ENCODE peak calls at places on chromosomes 5 and 9, in ten cellular contexts. A is psoas muscle; N is uterus; Q is colonic mucosa; B is GM23338; C is right atrium auricular region; X is H7; Y is CD8-positive, alpha-beta T cell; V is ovary; O is tibial artery. P is an unnamed sample. For H3K27me3, the result is how much of the 10 kb centered on the place peaks cover.

GRCh38 chr9:124098141-124098905 is 86.8 kb downstream of the LHX2 start:
- DNase-seq in N (no peak), V (no peak), Y (no peak), X (no peak), Q (no peak), C (no peak), B (no peak), A (no peak), O (no peak), P (no peak)

GRCh38 chr9:131116281-131117101 is 8.9 kb upstream of the NUP214 start:
- DNase-seq in X (peak), Y (no peak), N (no peak), B (no peak), A (no peak), O (no peak), C (peak), V (no peak), Q (no peak), P (no peak)

GRCh38 chr5:120655828-120656435 is 191.8 kb downstream of the PRR16 start:
- DNase-seq in A (no peak), X (peak), B (peak), V (no peak), Q (peak), C (no peak), N (no peak), O (no peak), Y (no peak), P (no peak)

GRCh38 chr5:36323926-36324781 is 22.5 kb upstream of the RANBP3L start:
- DNase-seq in Y (no peak), B (no peak), C (no peak), N (no peak), A (no peak), V (no peak), O (no peak), Q (no peak), X (no peak), P (no peak)

GRCh38 chr9:127837346-127837745 is 17.1 kb downstream of the ENG start:
- DNase-seq in X (no peak), N (no peak), B (no peak), O (no peak), A (no peak), C (no peak), Y (no peak), V (peak), Q (no peak), P (no peak)

GRCh38 chr5:3343911-3344310 is 251.7 kb upstream of the IRX1 start:
- DNase-seq in V (no peak), Y (no peak), A (peak), O (peak), C (no peak), X (no peak), B (no peak), N (no peak), Q (no peak), P (no peak)

GRCh38 chr9:125446581-125447094 is 185.0 kb downstream of the GAPVD1 start:
- DNase-seq in N (no peak), A (no peak), O (no peak), X (peak), B (no peak), Q (no peak), C (no peak), V (no peak), Y (no peak), P (no peak)

GRCh38 chr5:87121315-87122170 is 146.1 kb upstream of the RASA1 start:
- DNase-seq in N (no peak), V (no peak), Q (no peak), O (peak), X (no peak), B (no peak), C (peak), A (no peak), Y (peak), P (no peak)

GRCh38 chr5:142817961-142818431 is 47.8 kb downstream of the ARHGAP26 start:
- DNase-seq in X (no peak), V (no peak), Q (peak), C (no peak), O (no peak), A (no peak), Y (no peak), N (no peak), B (no peak), P (no peak)

GRCh38 chr9:123217148-123217585 is 51.2 kb downstream of the STRBP start:
- DNase-seq in A (no peak), C (no peak), Y (no peak), Q (no peak), N (no peak), O (no peak), X (no peak), V (no peak), B (no peak), P (no peak)

GRCh38 chr5:174145091-174145490 is 99.6 kb downstream of the NSG2 start:
- DNase-seq in C (no peak), N (no peak), X (no peak), B (no peak), O (no peak), Y (no peak), V (no peak), Q (no peak), A (no peak), P (no peak)

GRCh38 chr5:135335031-135335828 is 63.8 kb downstream of the MACROH2A1 start:
- DNase-seq in C (no peak), X (no peak), N (no peak), B (no peak), A (no peak), Q (no peak), Y (no peak), O (no peak), V (no peak), P (no peak)

GRCh38 chr9:122265265-122265900 is 701 bp downstream of the MRRF start:
- DNase-seq in V (no peak), X (peak), A (no peak), N (no peak), B (peak), C (no peak), Y (no peak), O (no peak), Q (peak), P (no peak)

GRCh38 chr5:98205691-98206461 is 567.6 kb upstream of the RGMB start:
- DNase-seq in Y (no peak), C (no peak), X (no peak), Q (no peak), V (no peak), B (no peak), O (no peak), N (no peak), A (no peak), P (no peak)

GRCh38 chr5:132493241-132493640 is 2.7 kb upstream of the IRF1 start:
- DNase-seq in Y (peak), V (no peak), A (no peak), X (peak), B (no peak), N (peak), C (peak), Q (peak), O (peak), P (peak)

GRCh38 chr9:128706671-128707381 is 4.5 kb downstream of the PKN3 start:
- DNase-seq in A (peak), V (peak), O (peak), B (no peak), Y (no peak), N (no peak), Q (no peak), C (no peak), X (peak), P (no peak)

GRCh38 chr9:137550241-137550621 is at the start of gene PNPLA7:
- DNase-seq in V (peak), Q (peak), N (peak), A (peak), B (peak), O (peak), C (peak), Y (peak), X (peak), P (peak)

GRCh38 chr9:124040186-124040920 is 28.8 kb downstream of the LHX2 start:
- DNase-seq in Q (no peak), X (peak), Y (no peak), V (no peak), N (no peak), C (no peak), B (peak), A (no peak), O (no peak), P (no peak)

GRCh38 chr5:142677212-142677611 is 8.7 kb downstream of the FGF1 start:
- DNase-seq in C (no peak), X (no peak), N (no peak), Y (no peak), A (no peak), B (no peak), O (no peak), V (no peak), Q (no peak), P (no peak)

GRCh38 chr9:78021692-78022091 is 9.9 kb downstream of the GNAQ start:
- DNase-seq in Q (peak), X (no peak), B (peak), Y (no peak), O (peak), C (no peak), N (no peak), A (no peak), V (no peak), P (no peak)

GRCh38 chr5:106801554-106801953 is 869.2 kb downstream of the EFNA5 start:
- DNase-seq in X (no peak), C (no peak), B (no peak), Q (no peak), N (no peak), V (no peak), A (no peak), O (no peak), Y (no peak), P (no peak)

GRCh38 chr5:168740821-168741213 is 161.6 kb upstream of the PANK3 start:
- DNase-seq in A (no peak), X (no peak), O (peak), Q (no peak), N (no peak), B (no peak), Y (no peak), V (no peak), C (peak), P (no peak)

GRCh38 chr5:102794047-102794446 is 38.9 kb downstream of the PAM start:
- DNase-seq in A (no peak), C (no peak), Q (no peak), Y (no peak), X (peak), B (peak), V (no peak), N (no peak), O (no peak), P (no peak)

GRCh38 chr9:35816708-35817107 is 1.9 kb upstream of the HINT2 start:
- DNase-seq in B (peak), Y (no peak), C (no peak), A (no peak), X (peak), V (no peak), Q (no peak), O (no peak), N (no peak), P (no peak)

GRCh38 chr5:81842795-81843377 is 92.0 kb upstream of the SSBP2 start:
- DNase-seq in A (no peak), V (no peak), N (no peak), Y (no peak), X (no peak), B (no peak), C (no peak), O (no peak), Q (no peak), P (no peak)

GRCh38 chr5:87645241-87645640 is 232.5 kb upstream of the CCNH start:
- DNase-seq in V (no peak), A (no peak), C (no peak), Y (no peak), Q (no peak), X (no peak), N (no peak), O (no peak), B (no peak), P (no peak)

GRCh38 chr9:36748322-36748899 is 175.7 kb downstream of the MELK start:
- DNase-seq in V (peak), N (no peak), B (peak), Y (no peak), Q (no peak), C (no peak), O (no peak), X (peak), A (no peak), P (no peak)

GRCh38 chr5:5492087-5492933 is 69.8 kb downstream of the ICE1 start:
- DNase-seq in O (no peak), C (no peak), A (no peak), Q (peak), B (peak), N (no peak), V (no peak), Y (peak), X (peak), P (peak)

GRCh38 chr5:95808686-95809413 is 13.7 kb downstream of the GLRX start:
- DNase-seq in A (peak), B (no peak), C (peak), X (no peak), Q (peak), O (peak), N (peak), V (peak), Y (peak), P (no peak)

GRCh38 chr5:102570747-102571146 is 71.9 kb upstream of the SLCO6A1 start:
- DNase-seq in C (no peak), N (no peak), B (no peak), X (no peak), V (no peak), A (no peak), O (no peak), Y (no peak), Q (no peak), P (no peak)

GRCh38 chr9:126939821-126940221 is 25.2 kb downstream of the RALGPS1 start:
- DNase-seq in A (no peak), Y (no peak), V (no peak), X (no peak), Q (no peak), C (no peak), B (no peak), O (no peak), N (no peak), P (no peak)

GRCh38 chr5:24188196-24188595 is 456.6 kb downstream of the CDH10 start:
- DNase-seq in Y (no peak), O (no peak), B (no peak), N (no peak), C (no peak), Q (no peak), A (no peak), X (no peak), V (no peak), P (no peak)

GRCh38 chr5:164475339-164475977 is 970.0 kb downstream of the MAT2B start:
- DNase-seq in C (no peak), Q (no peak), X (peak), A (no peak), B (peak), N (no peak), Y (no peak), O (no peak), V (no peak), P (no peak)

GRCh38 chr5:179732918-179733763 is 519 bp downstream of the MAML1 start:
- DNase-seq in Q (peak), Y (peak), A (peak), O (peak), X (no peak), B (peak), V (peak), C (peak), N (peak), P (peak)

GRCh38 chr9:77897292-77897691 is 134.3 kb downstream of the GNAQ start:
- DNase-seq in X (no peak), V (no peak), Y (no peak), B (peak), Q (no peak), C (no peak), O (no peak), A (no peak), N (peak), P (peak)

GRCh38 chr5:77958642-77959315 is 182.6 kb upstream of the TBCA start:
- DNase-seq in O (no peak), Y (no peak), V (no peak), C (no peak), A (no peak), X (peak), B (peak), Q (no peak), N (no peak), P (no peak)
- H3K27me3 ChIP-seq in O (under half), Y (under half), V (under half), C (under half), A (under half), X (half or more), B (half or more), Q (under half), N (under half), P (under half)

GRCh38 chr5:139901971-139902370 is 106.4 kb downstream of the PSD2 start:
- DNase-seq in Q (no peak), O (peak), X (no peak), C (no peak), V (no peak), Y (no peak), N (no peak), A (no peak), B (peak), P (no peak)

GRCh38 chr5:139901251-139901575 is 105.6 kb downstream of the PSD2 start:
- DNase-seq in Q (no peak), X (no peak), C (no peak), B (no peak), A (no peak), Y (no peak), O (no peak), N (no peak), V (no peak), P (no peak)

GRCh38 chr5:139898981-139899380 is 103.4 kb downstream of the PSD2 start:
- DNase-seq in O (peak), A (no peak), Y (no peak), V (no peak), N (no peak), C (no peak), B (no peak), X (no peak), Q (no peak), P (no peak)

GRCh38 chr5:139897982-139898381 is 102.4 kb downstream of the PSD2 start:
- DNase-seq in C (no peak), X (no peak), A (no peak), O (peak), Y (no peak), V (no peak), Q (no peak), B (no peak), N (no peak), P (no peak)

GRCh38 chr5:139900546-139901250 is 105.1 kb downstream of the PSD2 start:
- DNase-seq in V (no peak), N (no peak), C (no peak), O (peak), Y (no peak), A (no peak), B (no peak), X (no peak), Q (no peak), P (no peak)
- H3K27me3 ChIP-seq in V (under half), N (under half), C (under half), O (under half), Y (under half), A (under half), B (half or more), X (half or more), Q (under half), P (under half)

DNA sequence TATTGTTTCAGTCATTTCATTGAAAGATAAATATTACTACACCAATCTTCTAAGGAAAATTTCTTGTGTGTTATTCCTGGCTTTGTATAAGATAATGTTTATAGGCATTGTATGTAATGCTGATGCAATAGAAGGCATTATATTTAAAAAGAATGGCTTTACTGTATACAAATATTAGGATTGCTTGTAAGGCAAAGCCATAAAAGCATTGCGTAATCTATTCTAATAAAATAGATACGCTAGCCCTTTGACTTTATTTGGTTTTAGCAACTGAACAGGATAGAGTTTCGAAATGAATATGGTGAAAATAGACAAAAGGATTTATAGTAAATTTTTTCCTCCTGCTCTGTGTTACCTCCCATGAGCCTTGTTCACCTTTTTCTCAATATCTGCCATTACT is 5.5 kb upstream of the LYSMD3 start:
- DNase-seq in X (no peak), O (no peak), C (no peak), A (no peak), V (no peak), B (no peak), Q (no peak), N (no peak), Y (no peak), P (no peak)
- H3K27me3 ChIP-seq in X (under half), O (under half), C (under half), A (under half), V (under half), B (under half), Q (under half), N (under half), Y (under half), P (under half)

DNA sequence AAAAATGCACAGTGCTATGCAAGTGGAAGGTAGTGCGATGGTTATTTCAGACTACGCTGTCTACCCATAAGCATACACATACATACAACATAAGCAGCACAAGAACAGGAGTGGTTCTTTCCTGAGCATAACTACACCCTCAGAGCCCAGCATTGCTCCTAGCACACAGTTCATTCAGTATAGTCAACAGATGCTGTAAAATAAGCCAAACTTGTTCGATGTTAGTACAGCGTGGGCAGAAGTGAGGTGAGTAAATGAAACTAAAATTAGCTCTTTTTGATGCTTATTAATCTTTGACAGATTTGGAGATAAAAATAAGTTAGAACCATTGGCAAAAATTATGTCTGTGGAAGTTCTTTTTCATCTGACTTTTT is 47.8 kb downstream of the S1PR3 start:
- DNase-seq in X (no peak), V (no peak), O (no peak), Y (no peak), Q (no peak), C (no peak), A (no peak), B (no peak), N (no peak), P (no peak)
- H3K27me3 ChIP-seq in X (under half), V (under half), O (under half), Y (under half), Q (under half), C (under half), A (under half), B (under half), N (under half), P (under half)